ENCODE peak calls at places on chromosomes 13 and 19, in eight cellular contexts. E is fibroblast of lung; H is activated CD8-positive, alpha-beta memory T cell treated with anti-CD3 and anti-CD28 coated beads for 1 hour; D is activated CD4-positive, alpha-beta T cell treated with anti-CD3 and anti-CD28 coated beads for 36 hours; P is EL; G is hippocampal formation; K is stimulated activated naive B cell treated with anti-CD40 and anti-IgM and Interleukin-4, amounts not matched to agents 10 μg/mL and 1 μg/mL and 100 μg/mL, for 72 hours; Y is T-cell. A is an unnamed sample.

GRCh38 chr13:113786262-113786841 is 27.3 kb downstream of the TMEM255B start:
- DNase-seq in E (peak; percentile 74), H (no peak), D (no peak), P (peak; percentile 78), G (no peak), K (no peak), Y (no peak), A (peak; percentile 45)

GRCh38 chr13:31310781-31311180 is 111.0 kb downstream of the B3GLCT start:
- DNase-seq in E (no peak), H (no peak), D (no peak), P (no peak), G (no peak), K (no peak), Y (no peak), A (peak; percentile 68)

GRCh38 chr13:49308104-49308875 is 60.6 kb downstream of the CDADC1 start:
- DNase-seq in E (peak; percentile 93), H (no peak), D (no peak), P (no peak), G (peak; percentile 59), K (no peak), Y (no peak), A (peak; percentile 53)

GRCh38 chr13:21399741-21400140 is 59.4 kb downstream of the ZDHHC20 start:
- DNase-seq in E (no peak), H (no peak), D (no peak), P (peak; percentile 31), G (no peak), K (no peak), Y (no peak), A (no peak)

GRCh38 chr13:33205804-33206221 is 79.7 kb downstream of the STARD13 start:
- DNase-seq in E (peak; percentile 69), H (no peak), D (no peak), P (no peak), G (no peak), K (no peak), Y (no peak), A (no peak)

GRCh38 chr13:23673354-23673753 is 103.1 kb downstream of the TNFRSF19 start:
- DNase-seq in E (peak; percentile 99), H (no peak), D (no peak), P (peak; percentile 73), G (peak; percentile 8), K (no peak), Y (no peak), A (peak; percentile 80)

GRCh38 chr13:102443234-102443633 is 41.4 kb upstream of the FGF14 start:
- DNase-seq in E (no peak), H (no peak), D (no peak), P (no peak), G (no peak), K (no peak), Y (no peak), A (peak; percentile 18)

GRCh38 chr19:33758541-33759013 is 38.1 kb upstream of the KCTD15 start:
- DNase-seq in E (no peak), H (no peak), D (no peak), P (no peak), G (no peak), K (no peak), Y (no peak), A (peak; percentile 26)

GRCh38 chr19:12578641-12579040 is 27.4 kb upstream of the ZNF564 start:
- DNase-seq in E (no peak), H (no peak), D (no peak), P (no peak), G (no peak), K (no peak), Y (no peak), A (no peak)

GRCh38 chr19:18232540-18233223 is 6.4 kb upstream of the PDE4C start:
- DNase-seq in E (no peak), H (no peak), D (peak; percentile 43), P (peak; percentile 25), G (no peak), K (no peak), Y (no peak), A (peak; percentile 33)

GRCh38 chr13:43785681-43786471 is 896 bp downstream of the ENOX1 start:
- DNase-seq in E (peak; percentile 77), H (no peak), D (peak; percentile 63), P (peak; percentile 77), G (peak; percentile 92), K (no peak), Y (no peak), A (peak; percentile 63)

GRCh38 chr19:3538965-3539742 is at the start of gene TEKTIP1:
- DNase-seq in E (no peak), H (no peak), D (no peak), P (no peak), G (no peak), K (no peak), Y (no peak), A (no peak)

GRCh38 chr13:107331359-107331758 is 763.4 kb upstream of the ARGLU1 start:
- DNase-seq in E (no peak), H (no peak), D (no peak), P (no peak), G (no peak), K (no peak), Y (no peak), A (no peak)

GRCh38 chr19:30003862-30004261 is 61.8 kb downstream of the URI1 start:
- DNase-seq in E (no peak), H (no peak), D (no peak), P (no peak), G (no peak), K (no peak), Y (no peak), A (no peak)

GRCh38 chr19:38039966-38040365 is 133.0 kb downstream of the SIPA1L3 start:
- DNase-seq in E (peak; percentile 75), H (no peak), D (peak; percentile 26), P (peak; percentile 93), G (no peak), K (no peak), Y (no peak), A (peak; percentile 75)

GRCh38 chr13:75226092-75226491 is 255.9 kb downstream of the TBC1D4 start:
- DNase-seq in E (no peak), H (no peak), D (no peak), P (peak; percentile 12), G (no peak), K (no peak), Y (no peak), A (peak; percentile 70)

GRCh38 chr19:13109361-13110098 is 6.9 kb upstream of the LYL1 start:
- DNase-seq in E (no peak), H (no peak), D (no peak), P (no peak), G (no peak), K (no peak), Y (no peak), A (no peak)

GRCh38 chr19:34243876-34244578 is 10.3 kb upstream of the GARRE1 start:
- DNase-seq in E (no peak), H (no peak), D (no peak), P (no peak), G (no peak), K (no peak), Y (no peak), A (no peak)

GRCh38 chr13:44148159-44148929 is 225.3 kb upstream of the SERP2 start:
- DNase-seq in E (no peak), H (no peak), D (no peak), P (peak; percentile 36), G (no peak), K (no peak), Y (no peak), A (no peak)

GRCh38 chr13:40570930-40571329 is 95.5 kb downstream of the FOXO1 start:
- DNase-seq in E (no peak), H (no peak), D (no peak), P (no peak), G (no peak), K (no peak), Y (no peak), A (no peak)

GRCh38 chr13:29922896-29923295 is 72.5 kb upstream of the UBL3 start:
- DNase-seq in E (peak; percentile 51), H (no peak), D (no peak), P (peak; percentile 65), G (no peak), K (no peak), Y (no peak), A (peak; percentile 35)

GRCh38 chr13:94063096-94063495 is 416.4 kb downstream of the DCT start:
- DNase-seq in E (peak; percentile 27), H (no peak), D (no peak), P (peak; percentile 44), G (no peak), K (no peak), Y (no peak), A (no peak)

GRCh38 chr19:3690551-3691371 is 9.5 kb downstream of the PIP5K1C start:
- DNase-seq in E (no peak), H (no peak), D (peak; percentile 59), P (no peak), G (no peak), K (no peak), Y (no peak), A (no peak)

GRCh38 chr19:925912-926594 is at the start of gene ARID3A:
- DNase-seq in E (peak; percentile 73), H (no peak), D (no peak), P (no peak), G (no peak), K (no peak), Y (no peak), A (peak; percentile 76)

GRCh38 chr13:98155475-98156111 is 12.7 kb downstream of the FARP1 start:
- DNase-seq in E (peak; percentile 87), H (no peak), D (no peak), P (peak; percentile 82), G (no peak), K (no peak), Y (no peak), A (peak; percentile 40)

GRCh38 chr13:24287748-24288287 is 21.6 kb upstream of the C1QTNF9 start:
- DNase-seq in E (no peak), H (no peak), D (no peak), P (no peak), G (no peak), K (no peak), Y (no peak), A (no peak)

GRCh38 chr13:74770361-74770760 is 636.2 kb upstream of the KLF12 start:
- DNase-seq in E (peak; percentile 77), H (no peak), D (no peak), P (peak; percentile 86), G (no peak), K (no peak), Y (no peak), A (peak; percentile 75)

GRCh38 chr13:31476266-31476665 is 263.1 kb upstream of the RXFP2 start:
- DNase-seq in E (peak; percentile 79), H (no peak), D (no peak), P (peak; percentile 77), G (no peak), K (no peak), Y (no peak), A (no peak)

GRCh38 chr19:44796701-44797115 is 12.2 kb upstream of the BCAM start:
- DNase-seq in E (no peak), H (no peak), D (no peak), P (no peak), G (no peak), K (no peak), Y (no peak), A (no peak)

GRCh38 chr13:76730220-76730619 is 156.0 kb downstream of the KCTD12 start:
- DNase-seq in E (no peak), H (no peak), D (no peak), P (no peak), G (no peak), K (no peak), Y (no peak), A (no peak)

GRCh38 chr19:41427647-41428480 is 690 bp upstream of the B3GNT8 start:
- DNase-seq in E (peak; percentile 27), H (peak; percentile 5), D (peak; percentile 38), P (peak; percentile 10), G (no peak), K (no peak), Y (no peak), A (peak; percentile 24)

GRCh38 chr13:109154146-109154545 is 524.7 kb downstream of the MYO16 start:
- DNase-seq in E (peak; percentile 41), H (no peak), D (no peak), P (peak; percentile 13), G (no peak), K (no peak), Y (no peak), A (peak; percentile 18)

GRCh38 chr13:107563099-107563925 is 652.0 kb downstream of the LIG4 start:
- DNase-seq in E (no peak), H (no peak), D (no peak), P (no peak), G (no peak), K (no peak), Y (no peak), A (no peak)

GRCh38 chr19:1856698-1857603 is 6.4 kb downstream of the KLF16 start:
- DNase-seq in E (peak; percentile 75), H (no peak), D (peak; percentile 76), P (peak; percentile 89), G (peak; percentile 39), K (peak; percentile 74), Y (peak; percentile 12), A (peak; percentile 87)